ENCODE peak calls at places on chromosome 11, in five cellular contexts. One of them, this sample, is unnamed.

GRCh38 chr11:64723117-64723906 is at the start of gene NRXN2:
- DNase-seq in HepG2: peak
- DNase-seq in K562: peak
- DNase-seq in HCT116: peak
- DNase-seq in GM12878: peak
- DNase-seq in this sample: no peak

GRCh38 chr11:58575377-58576020 is at the start of gene LPXN:
- DNase-seq in HepG2: no peak
- DNase-seq in K562: no peak
- DNase-seq in HCT116: no peak
- DNase-seq in GM12878: no peak
- DNase-seq in this sample: no peak

GRCh38 chr11:35815556-35816315 is 128.1 kb upstream of the LDLRAD3 start:
- DNase-seq in HepG2: no peak
- DNase-seq in K562: no peak
- DNase-seq in HCT116: no peak
- DNase-seq in GM12878: no peak
- DNase-seq in this sample: no peak

GRCh38 chr11:3609416-3610265 is 32.2 kb downstream of the ART5 start:
- DNase-seq in HepG2: peak
- DNase-seq in K562: peak
- DNase-seq in HCT116: peak
- DNase-seq in GM12878: no peak
- DNase-seq in this sample: no peak

GRCh38 chr11:100356035-100356434 is 331.1 kb upstream of the ARHGAP42 start:
- DNase-seq in HepG2: no peak
- DNase-seq in K562: no peak
- DNase-seq in HCT116: no peak
- DNase-seq in GM12878: no peak
- DNase-seq in this sample: no peak

GRCh38 chr11:69357458-69358397 is 63.8 kb downstream of the MYEOV start:
- DNase-seq in HepG2: no peak
- DNase-seq in K562: no peak
- DNase-seq in HCT116: no peak
- DNase-seq in GM12878: no peak
- DNase-seq in this sample: no peak

GRCh38 chr11:109954534-109954933 is 138.7 kb upstream of the ZC3H12C start:
- DNase-seq in HepG2: no peak
- DNase-seq in K562: no peak
- DNase-seq in HCT116: no peak
- DNase-seq in GM12878: no peak
- DNase-seq in this sample: no peak

GRCh38 chr11:47891886-47892285 is 43.7 kb upstream of the NUP160 start:
- DNase-seq in HepG2: no peak
- DNase-seq in K562: no peak
- DNase-seq in HCT116: no peak
- DNase-seq in GM12878: no peak
- DNase-seq in this sample: no peak

GRCh38 chr11:26276798-26277424 is 55.0 kb upstream of the ANO3 start:
- DNase-seq in HepG2: peak
- DNase-seq in K562: peak
- DNase-seq in HCT116: peak
- DNase-seq in GM12878: no peak
- DNase-seq in this sample: peak

GRCh38 chr11:73154178-73154577 is 12.1 kb upstream of the FCHSD2 start:
- DNase-seq in HepG2: no peak
- DNase-seq in K562: no peak
- DNase-seq in HCT116: no peak
- DNase-seq in GM12878: peak
- DNase-seq in this sample: no peak
- TF ChIP-seq ATF3 in HepG2: no peak
- TF ChIP-seq ATF3 in K562: no peak
- TF ChIP-seq ATF3 in HCT116: no peak
- TF ChIP-seq ATF3 in GM12878: no peak
- TF ChIP-seq ATF3 in this sample: no peak

GRCh38 chr11:65767406-65767805 is 13.4 kb downstream of the AP5B1 start:
- DNase-seq in HepG2: no peak
- DNase-seq in K562: no peak
- DNase-seq in HCT116: no peak
- DNase-seq in GM12878: no peak
- DNase-seq in this sample: no peak
- TF ChIP-seq ZNF274 in HepG2: no peak
- TF ChIP-seq ZNF274 in K562: no peak
- TF ChIP-seq ZNF274 in HCT116: no peak
- TF ChIP-seq ZNF274 in GM12878: no peak
- TF ChIP-seq ZNF274 in this sample: no peak

DNA sequence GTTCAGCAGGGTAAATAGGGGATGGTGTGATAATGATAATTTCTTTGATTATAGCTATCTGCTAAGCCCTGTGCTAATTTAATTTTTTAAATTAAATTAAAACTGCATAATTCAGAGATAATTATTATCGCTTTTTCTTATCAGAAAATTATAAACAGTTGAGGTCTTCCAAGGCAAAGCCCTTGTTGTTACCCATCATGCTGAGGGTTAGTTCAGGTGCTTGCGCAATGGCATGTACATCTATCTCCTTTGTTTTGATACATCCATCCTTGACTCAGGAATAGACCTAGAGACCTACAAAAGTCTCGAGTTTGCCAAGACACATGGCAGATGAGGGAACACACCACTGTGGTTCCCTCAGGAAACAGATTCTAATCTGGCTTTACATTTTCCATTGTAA is 737.6 kb downstream of the DLG2 start:
- DNase-seq in HepG2: no peak
- DNase-seq in K562: no peak
- DNase-seq in HCT116: no peak
- DNase-seq in GM12878: no peak
- DNase-seq in this sample: no peak
- TF ChIP-seq ATF3 in HepG2: no peak
- TF ChIP-seq ATF3 in K562: no peak
- TF ChIP-seq ATF3 in HCT116: no peak
- TF ChIP-seq ATF3 in GM12878: no peak
- TF ChIP-seq ATF3 in this sample: no peak

GRCh38 chr11:70816156-70816678 is 417.9 kb downstream of the CTTN start:
- DNase-seq in HepG2: no peak
- DNase-seq in K562: no peak
- DNase-seq in HCT116: no peak
- DNase-seq in GM12878: no peak
- DNase-seq in this sample: no peak

GRCh38 chr11:70813651-70814050 is 415.3 kb downstream of the CTTN start:
- DNase-seq in HepG2: no peak
- DNase-seq in K562: no peak
- DNase-seq in HCT116: no peak
- DNase-seq in GM12878: no peak
- DNase-seq in this sample: no peak

GRCh38 chr11:70811915-70812314 is 413.6 kb downstream of the CTTN start:
- DNase-seq in HepG2: no peak
- DNase-seq in K562: no peak
- DNase-seq in HCT116: no peak
- DNase-seq in GM12878: no peak
- DNase-seq in this sample: no peak

GRCh38 chr11:70812472-70812871 is 414.1 kb downstream of the CTTN start:
- DNase-seq in HepG2: no peak
- DNase-seq in K562: no peak
- DNase-seq in HCT116: no peak
- DNase-seq in GM12878: no peak
- DNase-seq in this sample: no peak

DNA sequence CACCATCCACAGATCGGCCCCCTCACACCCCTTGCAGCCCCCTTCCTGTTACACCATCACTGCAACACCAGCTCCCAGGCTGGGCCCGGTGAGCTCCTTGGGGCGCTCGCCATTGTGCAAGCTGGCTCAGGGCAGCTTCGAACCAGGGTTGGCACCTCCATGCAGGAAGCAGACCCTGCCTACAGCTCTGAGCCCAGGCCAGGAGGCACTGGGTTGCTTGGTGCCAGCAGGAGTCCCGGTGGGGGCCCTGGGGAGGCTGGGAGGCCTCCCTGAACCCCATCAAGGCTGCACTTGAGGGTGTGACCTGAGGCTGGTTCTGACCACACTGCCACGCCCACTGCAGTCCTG is 417.1 kb downstream of the CTTN start:
- DNase-seq in HepG2: no peak
- DNase-seq in K562: no peak
- DNase-seq in HCT116: no peak
- DNase-seq in GM12878: no peak
- DNase-seq in this sample: no peak
- TF ChIP-seq ZNF274 in HepG2: no peak
- TF ChIP-seq ZNF274 in K562: no peak
- TF ChIP-seq ZNF274 in HCT116: no peak
- TF ChIP-seq ZNF274 in GM12878: no peak
- TF ChIP-seq ZNF274 in this sample: no peak

DNA sequence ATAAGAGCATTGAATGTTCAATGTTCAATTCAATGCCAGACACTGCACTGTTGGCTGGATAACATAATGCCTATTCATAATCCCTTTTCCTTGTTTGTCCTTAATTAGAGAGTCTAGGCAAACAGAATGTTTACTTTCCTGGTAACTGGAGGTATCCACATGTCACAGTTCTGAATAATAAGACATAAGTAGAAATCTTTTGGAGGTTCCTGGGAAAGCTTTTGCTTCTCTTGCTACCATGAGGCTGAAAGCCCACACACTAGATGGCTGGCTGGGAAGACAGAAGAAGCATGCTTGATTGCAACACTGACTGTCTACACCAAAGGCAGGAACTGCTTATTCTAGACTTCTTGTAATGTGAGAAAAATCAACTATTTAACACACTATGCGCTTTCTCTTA is 79.5 kb downstream of the GAB2 start:
- DNase-seq in HepG2: no peak
- DNase-seq in K562: no peak
- DNase-seq in HCT116: no peak
- DNase-seq in GM12878: no peak
- DNase-seq in this sample: no peak
- TF ChIP-seq ATF3 in HepG2: no peak
- TF ChIP-seq ATF3 in K562: no peak
- TF ChIP-seq ATF3 in HCT116: no peak
- TF ChIP-seq ATF3 in GM12878: no peak
- TF ChIP-seq ATF3 in this sample: no peak

GRCh38 chr11:44727114-44727372 is 281 bp downstream of the TSPAN18 start:
- DNase-seq in HepG2: no peak
- DNase-seq in K562: no peak
- DNase-seq in HCT116: no peak
- DNase-seq in GM12878: no peak
- DNase-seq in this sample: peak

GRCh38 chr11:44728085-44728410 is 1.3 kb downstream of the TSPAN18 start:
- DNase-seq in HepG2: no peak
- DNase-seq in K562: no peak
- DNase-seq in HCT116: no peak
- DNase-seq in GM12878: no peak
- DNase-seq in this sample: no peak

GRCh38 chr11:44728491-44728910 is 1.7 kb downstream of the TSPAN18 start:
- DNase-seq in HepG2: no peak
- DNase-seq in K562: no peak
- DNase-seq in HCT116: no peak
- DNase-seq in GM12878: no peak
- DNase-seq in this sample: peak

GRCh38 chr11:44726278-44727113 is at the start of gene TSPAN18:
- DNase-seq in HepG2: no peak
- DNase-seq in K562: peak
- DNase-seq in HCT116: no peak
- DNase-seq in GM12878: peak
- DNase-seq in this sample: peak

GRCh38 chr11:44727373-44728084 is 767 bp downstream of the TSPAN18 start:
- DNase-seq in HepG2: peak
- DNase-seq in K562: peak
- DNase-seq in HCT116: peak
- DNase-seq in GM12878: no peak
- DNase-seq in this sample: peak
- TF ChIP-seq ZNF274 in HepG2: no peak
- TF ChIP-seq ZNF274 in K562: no peak
- TF ChIP-seq ZNF274 in HCT116: no peak
- TF ChIP-seq ZNF274 in GM12878: no peak
- TF ChIP-seq ZNF274 in this sample: no peak

GRCh38 chr11:46119352-46120216 is 1.7 kb downstream of the PHF21A start:
- DNase-seq in HepG2: peak
- DNase-seq in K562: peak
- DNase-seq in HCT116: no peak
- DNase-seq in GM12878: no peak
- DNase-seq in this sample: no peak

GRCh38 chr11:46119053-46119351 is 2.3 kb downstream of the PHF21A start:
- DNase-seq in HepG2: no peak
- DNase-seq in K562: no peak
- DNase-seq in HCT116: no peak
- DNase-seq in GM12878: no peak
- DNase-seq in this sample: no peak

GRCh38 chr11:46120711-46121327 is 435 bp downstream of the PHF21A start:
- DNase-seq in HepG2: peak
- DNase-seq in K562: peak
- DNase-seq in HCT116: no peak
- DNase-seq in GM12878: no peak
- DNase-seq in this sample: no peak

GRCh38 chr11:46121328-46121723 is at the start of gene PHF21A:
- DNase-seq in HepG2: peak
- DNase-seq in K562: peak
- DNase-seq in HCT116: peak
- DNase-seq in GM12878: no peak
- DNase-seq in this sample: peak

DNA sequence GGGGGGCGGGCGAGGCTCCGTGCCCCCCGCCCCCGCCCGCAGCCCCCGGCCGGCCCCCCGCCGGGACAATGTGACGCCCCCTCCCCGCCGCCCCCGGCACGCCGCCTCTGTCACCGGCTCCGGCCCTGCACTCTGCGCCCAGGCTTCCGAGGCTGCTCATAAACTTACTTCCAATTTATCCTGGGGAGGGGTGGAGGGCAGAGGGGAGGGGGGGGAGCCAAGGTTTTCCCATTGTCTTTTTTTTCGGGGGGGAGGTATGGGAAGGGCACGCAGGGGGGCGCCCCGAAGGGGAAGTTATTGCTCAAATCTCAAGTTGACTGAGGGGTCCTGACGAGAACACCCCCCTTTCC is 918 bp downstream of the PHF21A start:
- DNase-seq in HepG2: no peak
- DNase-seq in K562: peak
- DNase-seq in HCT116: no peak
- DNase-seq in GM12878: no peak
- DNase-seq in this sample: no peak
- TF ChIP-seq ATF3 in HepG2: no peak
- TF ChIP-seq ATF3 in K562: no peak
- TF ChIP-seq ATF3 in HCT116: no peak
- TF ChIP-seq ATF3 in GM12878: no peak
- TF ChIP-seq ATF3 in this sample: no peak

GRCh38 chr11:1933416-1934325 is 13.5 kb upstream of the MRPL23 start:
- DNase-seq in HepG2: no peak
- DNase-seq in K562: no peak
- DNase-seq in HCT116: no peak
- DNase-seq in GM12878: no peak
- DNase-seq in this sample: no peak
- TF ChIP-seq ZNF274 in HepG2: no peak
- TF ChIP-seq ZNF274 in K562: no peak
- TF ChIP-seq ZNF274 in HCT116: no peak
- TF ChIP-seq ZNF274 in GM12878: no peak
- TF ChIP-seq ZNF274 in this sample: no peak

GRCh38 chr11:132658004-132658403 is 874.3 kb downstream of the OPCML start:
- DNase-seq in HepG2: no peak
- DNase-seq in K562: no peak
- DNase-seq in HCT116: no peak
- DNase-seq in GM12878: no peak
- DNase-seq in this sample: no peak
- TF ChIP-seq ATF3 in HepG2: no peak
- TF ChIP-seq ATF3 in K562: no peak
- TF ChIP-seq ATF3 in HCT116: no peak
- TF ChIP-seq ATF3 in GM12878: no peak
- TF ChIP-seq ATF3 in this sample: no peak